ENCODE peak calls at places on chromosomes 3 and 15, in nine cellular contexts. One of them, this sample, is unnamed.

GRCh38 chr15:43067717-43068461 is 37.9 kb downstream of the UBR1 start:
- DNase-seq in mesendoderm: peak
- DNase-seq in foreskin fibroblast: peak
- DNase-seq in stomach: no peak
- DNase-seq in fibroblast of lung: peak
- DNase-seq in mucosa of descending colon: no peak
- DNase-seq in mammary epithelial cell: peak
- DNase-seq in CD4-positive, alpha-beta memory T cell: no peak
- DNase-seq in CD8-positive, alpha-beta T cell: no peak
- DNase-seq in this sample: peak

GRCh38 chr15:40937762-40938529 is 8.8 kb downstream of the DLL4 start:
- DNase-seq in mammary epithelial cell: peak
- DNase-seq in CD4-positive, alpha-beta memory T cell: no peak
- DNase-seq in mesendoderm: no peak
- DNase-seq in foreskin fibroblast: peak
- DNase-seq in stomach: no peak
- DNase-seq in mucosa of descending colon: no peak
- DNase-seq in fibroblast of lung: no peak
- DNase-seq in CD8-positive, alpha-beta T cell: no peak
- DNase-seq in this sample: no peak

GRCh38 chr3:57434041-57434440 is 110.1 kb downstream of the DNAH12 start:
- DNase-seq in CD8-positive, alpha-beta T cell: no peak
- DNase-seq in mesendoderm: peak
- DNase-seq in stomach: no peak
- DNase-seq in fibroblast of lung: peak
- DNase-seq in foreskin fibroblast: peak
- DNase-seq in mucosa of descending colon: peak
- DNase-seq in CD4-positive, alpha-beta memory T cell: no peak
- DNase-seq in mammary epithelial cell: peak
- DNase-seq in this sample: peak

GRCh38 chr15:57263520-57263919 is 112.8 kb upstream of the CGNL1 start:
- DNase-seq in mucosa of descending colon: no peak
- DNase-seq in CD4-positive, alpha-beta memory T cell: no peak
- DNase-seq in CD8-positive, alpha-beta T cell: no peak
- DNase-seq in mammary epithelial cell: no peak
- DNase-seq in fibroblast of lung: no peak
- DNase-seq in foreskin fibroblast: no peak
- DNase-seq in stomach: no peak
- DNase-seq in mesendoderm: no peak
- DNase-seq in this sample: no peak

GRCh38 chr3:127546970-127547733 is 43.4 kb downstream of the TPRA1 start:
- DNase-seq in mammary epithelial cell: no peak
- DNase-seq in fibroblast of lung: no peak
- DNase-seq in CD8-positive, alpha-beta T cell: no peak
- DNase-seq in CD4-positive, alpha-beta memory T cell: no peak
- DNase-seq in mucosa of descending colon: peak
- DNase-seq in stomach: no peak
- DNase-seq in foreskin fibroblast: no peak
- DNase-seq in mesendoderm: peak
- DNase-seq in this sample: no peak

GRCh38 chr3:197025736-197026480 is 3.7 kb downstream of the MELTF start:
- DNase-seq in mesendoderm: no peak
- DNase-seq in CD8-positive, alpha-beta T cell: no peak
- DNase-seq in mucosa of descending colon: no peak
- DNase-seq in stomach: no peak
- DNase-seq in foreskin fibroblast: no peak
- DNase-seq in fibroblast of lung: no peak
- DNase-seq in mammary epithelial cell: no peak
- DNase-seq in CD4-positive, alpha-beta memory T cell: no peak
- DNase-seq in this sample: no peak

GRCh38 chr3:171833775-171834460 is 9.2 kb upstream of the TMEM212 start:
- DNase-seq in foreskin fibroblast: peak
- DNase-seq in mesendoderm: no peak
- DNase-seq in CD8-positive, alpha-beta T cell: no peak
- DNase-seq in mammary epithelial cell: no peak
- DNase-seq in stomach: no peak
- DNase-seq in fibroblast of lung: peak
- DNase-seq in CD4-positive, alpha-beta memory T cell: peak
- DNase-seq in mucosa of descending colon: no peak
- DNase-seq in this sample: peak

GRCh38 chr3:46344476-46344875 is 9.4 kb upstream of the CCR2 start:
- DNase-seq in stomach: no peak
- DNase-seq in CD8-positive, alpha-beta T cell: no peak
- DNase-seq in mucosa of descending colon: no peak
- DNase-seq in foreskin fibroblast: no peak
- DNase-seq in mesendoderm: no peak
- DNase-seq in mammary epithelial cell: no peak
- DNase-seq in fibroblast of lung: no peak
- DNase-seq in CD4-positive, alpha-beta memory T cell: no peak
- DNase-seq in this sample: no peak

DNA sequence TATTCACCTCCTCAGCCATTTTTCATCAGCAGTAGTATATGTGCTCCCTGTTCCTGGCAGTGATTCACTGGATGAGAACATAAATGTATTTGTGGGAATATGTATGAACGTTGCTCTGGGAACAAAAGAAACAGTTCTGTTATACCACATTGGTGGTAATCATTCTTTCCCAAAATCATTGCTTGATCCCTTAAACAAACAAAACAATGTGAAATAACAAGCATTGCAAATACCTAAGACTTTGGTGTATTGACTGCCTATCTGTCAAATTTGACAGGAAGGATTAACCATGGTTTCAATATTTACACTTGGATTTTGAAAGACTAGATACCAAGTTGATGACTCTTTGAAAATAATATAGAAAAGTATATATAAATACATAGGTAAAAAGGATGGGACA is 284.1 kb downstream of the FHIT start:
- DNase-seq in CD4-positive, alpha-beta memory T cell: no peak
- DNase-seq in mucosa of descending colon: no peak
- DNase-seq in foreskin fibroblast: no peak
- DNase-seq in fibroblast of lung: no peak
- DNase-seq in mesendoderm: no peak
- DNase-seq in CD8-positive, alpha-beta T cell: no peak
- DNase-seq in mammary epithelial cell: no peak
- DNase-seq in stomach: no peak
- DNase-seq in this sample: no peak
- H3K4me3 ChIP-seq in CD4-positive, alpha-beta memory T cell: no peak
- H3K4me3 ChIP-seq in mucosa of descending colon: no peak
- H3K4me3 ChIP-seq in foreskin fibroblast: no peak
- H3K4me3 ChIP-seq in fibroblast of lung: no peak
- H3K4me3 ChIP-seq in mesendoderm: no peak
- H3K4me3 ChIP-seq in CD8-positive, alpha-beta T cell: no peak
- H3K4me3 ChIP-seq in mammary epithelial cell: no peak
- H3K4me3 ChIP-seq in stomach: no peak
- H3K4me3 ChIP-seq in this sample: no peak

GRCh38 chr3:194598771-194599557 is 34.3 kb downstream of the TMEM44 start:
- DNase-seq in mucosa of descending colon: no peak
- DNase-seq in CD4-positive, alpha-beta memory T cell: no peak
- DNase-seq in CD8-positive, alpha-beta T cell: no peak
- DNase-seq in fibroblast of lung: peak
- DNase-seq in mesendoderm: no peak
- DNase-seq in foreskin fibroblast: no peak
- DNase-seq in stomach: no peak
- DNase-seq in mammary epithelial cell: no peak
- DNase-seq in this sample: peak
- H3K4me3 ChIP-seq in mucosa of descending colon: no peak
- H3K4me3 ChIP-seq in CD4-positive, alpha-beta memory T cell: no peak
- H3K4me3 ChIP-seq in CD8-positive, alpha-beta T cell: no peak
- H3K4me3 ChIP-seq in fibroblast of lung: no peak
- H3K4me3 ChIP-seq in mesendoderm: no peak
- H3K4me3 ChIP-seq in foreskin fibroblast: no peak
- H3K4me3 ChIP-seq in stomach: no peak
- H3K4me3 ChIP-seq in mammary epithelial cell: no peak
- H3K4me3 ChIP-seq in this sample: no peak

DNA sequence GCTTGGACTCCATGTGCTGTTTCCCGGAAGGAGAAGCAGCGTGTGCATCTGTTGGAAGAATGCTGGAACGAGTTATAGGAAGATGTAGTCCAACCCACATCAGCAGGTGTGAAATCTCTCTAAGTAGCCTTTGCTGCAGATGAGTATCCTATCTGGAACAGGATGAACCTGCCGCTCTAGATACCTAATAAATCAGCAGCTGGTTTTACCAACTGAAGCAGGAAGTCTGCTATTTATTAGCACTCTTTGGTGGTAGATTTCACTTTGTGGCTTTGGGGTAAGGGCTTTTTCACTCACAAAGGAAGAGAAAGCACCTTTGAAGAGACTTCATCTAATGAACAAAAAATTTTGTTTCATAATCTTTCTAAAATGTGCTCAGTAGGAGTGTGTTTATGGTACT is 66.4 kb downstream of the DCUN1D1 start:
- DNase-seq in foreskin fibroblast: no peak
- DNase-seq in mucosa of descending colon: no peak
- DNase-seq in stomach: no peak
- DNase-seq in mammary epithelial cell: no peak
- DNase-seq in CD4-positive, alpha-beta memory T cell: peak
- DNase-seq in CD8-positive, alpha-beta T cell: no peak
- DNase-seq in mesendoderm: no peak
- DNase-seq in fibroblast of lung: no peak
- DNase-seq in this sample: peak
- H3K4me3 ChIP-seq in foreskin fibroblast: no peak
- H3K4me3 ChIP-seq in mucosa of descending colon: no peak
- H3K4me3 ChIP-seq in stomach: no peak
- H3K4me3 ChIP-seq in mammary epithelial cell: no peak
- H3K4me3 ChIP-seq in CD4-positive, alpha-beta memory T cell: peak
- H3K4me3 ChIP-seq in CD8-positive, alpha-beta T cell: no peak
- H3K4me3 ChIP-seq in mesendoderm: no peak
- H3K4me3 ChIP-seq in fibroblast of lung: no peak
- H3K4me3 ChIP-seq in this sample: no peak

GRCh38 chr15:90684281-90684680 is 32.9 kb upstream of the BLM start:
- DNase-seq in CD4-positive, alpha-beta memory T cell: no peak
- DNase-seq in mucosa of descending colon: no peak
- DNase-seq in fibroblast of lung: no peak
- DNase-seq in CD8-positive, alpha-beta T cell: no peak
- DNase-seq in mammary epithelial cell: no peak
- DNase-seq in foreskin fibroblast: no peak
- DNase-seq in stomach: no peak
- DNase-seq in mesendoderm: no peak
- DNase-seq in this sample: no peak

GRCh38 chr15:90685688-90686434 is 31.3 kb upstream of the BLM start:
- DNase-seq in fibroblast of lung: no peak
- DNase-seq in stomach: no peak
- DNase-seq in CD8-positive, alpha-beta T cell: no peak
- DNase-seq in foreskin fibroblast: no peak
- DNase-seq in mammary epithelial cell: no peak
- DNase-seq in mesendoderm: no peak
- DNase-seq in mucosa of descending colon: no peak
- DNase-seq in CD4-positive, alpha-beta memory T cell: no peak
- DNase-seq in this sample: no peak

GRCh38 chr15:90683876-90684275 is 33.3 kb upstream of the BLM start:
- DNase-seq in CD8-positive, alpha-beta T cell: no peak
- DNase-seq in foreskin fibroblast: no peak
- DNase-seq in fibroblast of lung: no peak
- DNase-seq in mucosa of descending colon: no peak
- DNase-seq in stomach: no peak
- DNase-seq in CD4-positive, alpha-beta memory T cell: no peak
- DNase-seq in mammary epithelial cell: no peak
- DNase-seq in mesendoderm: no peak
- DNase-seq in this sample: no peak

GRCh38 chr15:90683371-90683770 is 33.8 kb upstream of the BLM start:
- DNase-seq in foreskin fibroblast: no peak
- DNase-seq in stomach: no peak
- DNase-seq in fibroblast of lung: no peak
- DNase-seq in mucosa of descending colon: no peak
- DNase-seq in CD8-positive, alpha-beta T cell: no peak
- DNase-seq in mesendoderm: no peak
- DNase-seq in CD4-positive, alpha-beta memory T cell: no peak
- DNase-seq in mammary epithelial cell: no peak
- DNase-seq in this sample: no peak

DNA sequence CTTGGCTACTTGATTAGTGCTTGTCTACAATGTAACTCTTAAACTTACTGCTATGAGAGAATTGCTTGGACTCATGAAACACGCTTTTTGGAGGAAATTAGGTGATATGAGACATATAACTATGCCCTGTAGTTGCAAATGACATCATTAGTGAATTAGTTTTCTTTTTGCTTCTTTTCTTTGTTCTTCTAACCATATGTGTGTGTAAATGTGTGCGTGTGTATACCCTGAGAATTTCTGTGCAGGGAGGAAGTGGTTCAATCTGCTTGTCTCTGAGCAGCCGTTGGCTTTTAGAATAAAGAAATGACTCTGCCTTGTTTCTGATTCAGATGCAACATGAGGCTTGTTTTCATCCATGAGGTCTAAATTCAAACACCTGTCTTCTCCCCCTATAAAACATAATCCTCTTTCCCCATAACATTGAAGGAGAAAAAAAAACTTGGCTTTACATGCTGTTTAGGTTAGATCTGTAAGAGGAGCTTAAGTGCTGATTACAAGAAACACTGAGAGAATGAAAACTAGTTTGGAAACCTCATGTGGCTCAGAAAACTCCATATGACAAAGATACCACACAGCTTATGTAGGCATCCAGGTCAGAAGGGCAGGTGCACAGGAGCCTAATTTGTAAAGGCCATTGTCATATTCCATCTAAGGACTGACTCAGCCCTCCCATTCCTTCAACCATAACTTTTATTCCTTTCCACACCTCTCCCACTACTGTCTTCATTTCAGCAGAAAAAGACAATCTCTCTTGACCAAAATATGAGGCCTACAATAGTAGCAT is 30.5 kb upstream of the BLM start:
- DNase-seq in CD8-positive, alpha-beta T cell: no peak
- DNase-seq in fibroblast of lung: no peak
- DNase-seq in mucosa of descending colon: no peak
- DNase-seq in mesendoderm: no peak
- DNase-seq in foreskin fibroblast: no peak
- DNase-seq in CD4-positive, alpha-beta memory T cell: peak
- DNase-seq in stomach: no peak
- DNase-seq in mammary epithelial cell: no peak
- DNase-seq in this sample: peak
- H3K4me3 ChIP-seq in CD8-positive, alpha-beta T cell: no peak
- H3K4me3 ChIP-seq in fibroblast of lung: no peak
- H3K4me3 ChIP-seq in mucosa of descending colon: no peak
- H3K4me3 ChIP-seq in mesendoderm: no peak
- H3K4me3 ChIP-seq in foreskin fibroblast: no peak
- H3K4me3 ChIP-seq in CD4-positive, alpha-beta memory T cell: no peak
- H3K4me3 ChIP-seq in stomach: no peak
- H3K4me3 ChIP-seq in mammary epithelial cell: no peak
- H3K4me3 ChIP-seq in this sample: no peak

This sample was measured in fibroblast of villous mesenchyme.